ENCODE peak calls at places on chromosomes 6 and 20, in eight cellular contexts. One of them, this sample, is unnamed.

GRCh38 chr20:23873370-23874015 is 6.1 kb downstream of the CST5 start:
- ATAC-seq in IMR-90: no peak
- ATAC-seq in naive thymus-derived CD8-positive, alpha-beta T cell: no peak
- ATAC-seq in left lung: no peak
- ATAC-seq in gastrocnemius medialis: no peak
- ATAC-seq in gastroesophageal sphincter: no peak
- ATAC-seq in omental fat pad: no peak
- ATAC-seq in heart left ventricle: no peak
- ATAC-seq in this sample: no peak

GRCh38 chr6:170584954-170585498 is 589 bp upstream of the PDCD2 start:
- ATAC-seq in IMR-90: no peak
- ATAC-seq in naive thymus-derived CD8-positive, alpha-beta T cell: no peak
- ATAC-seq in left lung: peak; percentile 49
- ATAC-seq in gastrocnemius medialis: peak; percentile 53
- ATAC-seq in gastroesophageal sphincter: no peak
- ATAC-seq in omental fat pad: peak; percentile 19
- ATAC-seq in heart left ventricle: peak; percentile 17
- ATAC-seq in this sample: peak; percentile 12

GRCh38 chr6:63352587-63353281 is 33.0 kb upstream of the LGSN start:
- ATAC-seq in IMR-90: peak; percentile 82
- ATAC-seq in naive thymus-derived CD8-positive, alpha-beta T cell: no peak
- ATAC-seq in left lung: peak; percentile 92
- ATAC-seq in gastrocnemius medialis: peak; percentile 81
- ATAC-seq in gastroesophageal sphincter: peak; percentile 46
- ATAC-seq in omental fat pad: no peak
- ATAC-seq in heart left ventricle: peak; percentile 88
- ATAC-seq in this sample: peak; percentile 90

GRCh38 chr6:129417416-129418086 is 292.4 kb downstream of the ARHGAP18 start:
- ATAC-seq in IMR-90: no peak
- ATAC-seq in naive thymus-derived CD8-positive, alpha-beta T cell: no peak
- ATAC-seq in left lung: no peak
- ATAC-seq in gastrocnemius medialis: no peak
- ATAC-seq in gastroesophageal sphincter: peak; percentile 22
- ATAC-seq in omental fat pad: no peak
- ATAC-seq in heart left ventricle: peak; percentile 20
- ATAC-seq in this sample: no peak

GRCh38 chr6:105569706-105570105 is 166.8 kb upstream of the PREP start:
- ATAC-seq in IMR-90: no peak
- ATAC-seq in naive thymus-derived CD8-positive, alpha-beta T cell: no peak
- ATAC-seq in left lung: no peak
- ATAC-seq in gastrocnemius medialis: no peak
- ATAC-seq in gastroesophageal sphincter: no peak
- ATAC-seq in omental fat pad: no peak
- ATAC-seq in heart left ventricle: no peak
- ATAC-seq in this sample: no peak

GRCh38 chr6:118295336-118295735 is 252.8 kb upstream of the PLN start:
- ATAC-seq in IMR-90: no peak
- ATAC-seq in naive thymus-derived CD8-positive, alpha-beta T cell: no peak
- ATAC-seq in left lung: no peak
- ATAC-seq in gastrocnemius medialis: peak; percentile 79
- ATAC-seq in gastroesophageal sphincter: peak; percentile 28
- ATAC-seq in omental fat pad: no peak
- ATAC-seq in heart left ventricle: peak; percentile 90
- ATAC-seq in this sample: no peak

GRCh38 chr20:19435820-19436219 is 223.4 kb downstream of the SLC24A3 start:
- ATAC-seq in IMR-90: no peak
- ATAC-seq in naive thymus-derived CD8-positive, alpha-beta T cell: no peak
- ATAC-seq in left lung: no peak
- ATAC-seq in gastrocnemius medialis: peak; percentile 79
- ATAC-seq in gastroesophageal sphincter: no peak
- ATAC-seq in omental fat pad: no peak
- ATAC-seq in heart left ventricle: no peak
- ATAC-seq in this sample: no peak

GRCh38 chr6:37004044-37004984 is 1.1 kb upstream of the FGD2 start:
- ATAC-seq in IMR-90: no peak
- ATAC-seq in naive thymus-derived CD8-positive, alpha-beta T cell: no peak
- ATAC-seq in left lung: no peak
- ATAC-seq in gastrocnemius medialis: no peak
- ATAC-seq in gastroesophageal sphincter: no peak
- ATAC-seq in omental fat pad: no peak
- ATAC-seq in heart left ventricle: peak; percentile 23
- ATAC-seq in this sample: no peak

GRCh38 chr6:75856902-75857301 is 107.9 kb downstream of the MYO6 start:
- ATAC-seq in IMR-90: no peak
- ATAC-seq in naive thymus-derived CD8-positive, alpha-beta T cell: no peak
- ATAC-seq in left lung: no peak
- ATAC-seq in gastrocnemius medialis: no peak
- ATAC-seq in gastroesophageal sphincter: no peak
- ATAC-seq in omental fat pad: no peak
- ATAC-seq in heart left ventricle: no peak
- ATAC-seq in this sample: no peak

GRCh38 chr6:151624900-151625536 is 131.2 kb downstream of the CCDC170 start:
- ATAC-seq in IMR-90: no peak
- ATAC-seq in naive thymus-derived CD8-positive, alpha-beta T cell: no peak
- ATAC-seq in left lung: no peak
- ATAC-seq in gastrocnemius medialis: no peak
- ATAC-seq in gastroesophageal sphincter: no peak
- ATAC-seq in omental fat pad: no peak
- ATAC-seq in heart left ventricle: no peak
- ATAC-seq in this sample: no peak

GRCh38 chr6:83594936-83595335 is 82.6 kb downstream of the PRSS35 start:
- ATAC-seq in IMR-90: peak; percentile 83
- ATAC-seq in naive thymus-derived CD8-positive, alpha-beta T cell: no peak
- ATAC-seq in left lung: no peak
- ATAC-seq in gastrocnemius medialis: no peak
- ATAC-seq in gastroesophageal sphincter: no peak
- ATAC-seq in omental fat pad: no peak
- ATAC-seq in heart left ventricle: no peak
- ATAC-seq in this sample: no peak

GRCh38 chr6:160104821-160105517 is 16.6 kb upstream of the SLC22A1 start:
- ATAC-seq in IMR-90: no peak
- ATAC-seq in naive thymus-derived CD8-positive, alpha-beta T cell: no peak
- ATAC-seq in left lung: no peak
- ATAC-seq in gastrocnemius medialis: no peak
- ATAC-seq in gastroesophageal sphincter: no peak
- ATAC-seq in omental fat pad: no peak
- ATAC-seq in heart left ventricle: no peak
- ATAC-seq in this sample: no peak

GRCh38 chr6:126628125-126628524 is 288.2 kb downstream of the CENPW start:
- ATAC-seq in IMR-90: no peak
- ATAC-seq in naive thymus-derived CD8-positive, alpha-beta T cell: no peak
- ATAC-seq in left lung: no peak
- ATAC-seq in gastrocnemius medialis: no peak
- ATAC-seq in gastroesophageal sphincter: no peak
- ATAC-seq in omental fat pad: no peak
- ATAC-seq in heart left ventricle: no peak
- ATAC-seq in this sample: no peak

GRCh38 chr20:8019998-8020247 is 362 bp upstream of the TMX4 start:
- ATAC-seq in IMR-90: no peak
- ATAC-seq in naive thymus-derived CD8-positive, alpha-beta T cell: no peak
- ATAC-seq in left lung: no peak
- ATAC-seq in gastrocnemius medialis: no peak
- ATAC-seq in gastroesophageal sphincter: no peak
- ATAC-seq in omental fat pad: peak; percentile 2
- ATAC-seq in heart left ventricle: no peak
- ATAC-seq in this sample: no peak